ENCODE peak calls at places on chromosomes 7 and 10, in four cellular contexts. L is sigmoid colon, C is H9, X is brain microvascular endothelial cell. O is an unnamed sample.

GRCh38 chr10:75111906-75112703 is 649 bp downstream of the SAMD8 start:
- DNase-seq in L (peak), C (peak), X (peak), O (peak)

GRCh38 chr7:85927226-85927625 is 716.5 kb upstream of the GRM3 start:
- DNase-seq in L (no peak), C (no peak), X (no peak), O (no peak)

GRCh38 chr10:451021-451471 is 238.4 kb downstream of the DIP2C start:
- DNase-seq in L (no peak), C (no peak), X (no peak), O (no peak)

GRCh38 chr7:44629825-44630580 is 23.6 kb downstream of the OGDH start:
- DNase-seq in L (no peak), C (no peak), X (no peak), O (no peak)

GRCh38 chr7:140525741-140526140 is 46.4 kb upstream of the MKRN1 start:
- DNase-seq in L (no peak), C (peak), X (no peak), O (no peak)

GRCh38 chr7:22875475-22875874 is 52.8 kb upstream of the TOMM7 start:
- DNase-seq in L (no peak), C (no peak), X (no peak), O (no peak)

GRCh38 chr10:47062801-47063200 is 151.6 kb downstream of the PTPN20 start:
- DNase-seq in L (peak), C (peak), X (no peak), O (no peak)

GRCh38 chr10:103232772-103233488 is 12.8 kb upstream of the RPEL1 start:
- DNase-seq in L (no peak), C (no peak), X (peak), O (no peak)

GRCh38 chr10:87656431-87657072 is 3.1 kb upstream of the PAPSS2 start:
- DNase-seq in L (no peak), C (no peak), X (no peak), O (peak)

GRCh38 chr10:53664620-53665019 is 892.0 kb upstream of the MBL2 start:
- DNase-seq in L (no peak), C (no peak), X (no peak), O (peak)

GRCh38 chr7:39333701-39334100 is 232.5 kb upstream of the YAE1 start:
- DNase-seq in L (no peak), C (no peak), X (no peak), O (no peak)

GRCh38 chr10:116723428-116724281 is 18.7 kb downstream of the HSPA12A start:
- DNase-seq in L (peak), C (no peak), X (no peak), O (no peak)

GRCh38 chr10:93495654-93496321 is 624 bp upstream of the CEP55 start:
- DNase-seq in L (no peak), C (no peak), X (peak), O (no peak)

GRCh38 chr7:78125884-78126283 is 327.3 kb downstream of the PHTF2 start:
- DNase-seq in L (no peak), C (no peak), X (no peak), O (no peak)

GRCh38 chr7:127415060-127415742 is 22.7 kb upstream of the ZNF800 start:
- DNase-seq in L (no peak), C (no peak), X (no peak), O (no peak)

GRCh38 chr10:124351481-124352220 is 67.1 kb downstream of the OAT start:
- DNase-seq in L (no peak), C (peak), X (no peak), O (no peak)

GRCh38 chr7:138834583-138834982 is 36.6 kb upstream of the ATP6V0A4 start:
- DNase-seq in L (no peak), C (no peak), X (no peak), O (no peak)

GRCh38 chr10:11098628-11099027 is 81.0 kb downstream of the CELF2 start:
- DNase-seq in L (no peak), C (no peak), X (no peak), O (no peak)

GRCh38 chr10:91220954-91221696 is 662 bp downstream of the PCGF5 start:
- DNase-seq in L (peak), C (peak), X (no peak), O (no peak)

GRCh38 chr7:143960813-143961610 is 6.4 kb downstream of the OR2F1 start:
- DNase-seq in L (no peak), C (no peak), X (no peak), O (no peak)

GRCh38 chr7:99525713-99526440 is 21.4 kb downstream of the ZKSCAN5 start:
- DNase-seq in L (no peak), C (no peak), X (peak), O (no peak)

GRCh38 chr7:46068159-46068558 is 147.1 kb upstream of the IGFBP3 start:
- DNase-seq in L (no peak), C (no peak), X (no peak), O (no peak)

GRCh38 chr7:132575336-132575986 is 809 bp downstream of the PLXNA4 start:
- DNase-seq in L (peak), C (peak), X (peak), O (peak)

GRCh38 chr7:371119-371778 is 81.3 kb downstream of the FOXL3 start:
- DNase-seq in L (peak), C (no peak), X (no peak), O (no peak)

GRCh38 chr7:44965937-44966730 is 12.7 kb downstream of the MYO1G start:
- DNase-seq in L (peak), C (peak), X (no peak), O (no peak)

GRCh38 chr10:77159538-77160110 is 478.0 kb downstream of the KCNMA1 start:
- DNase-seq in L (no peak), C (no peak), X (no peak), O (no peak)

GRCh38 chr7:151665363-151665762 is 145.7 kb upstream of the RHEB start:
- DNase-seq in L (peak), C (no peak), X (peak), O (no peak)

GRCh38 chr10:103153765-103154197 is 39.3 kb downstream of the NT5C2 start:
- DNase-seq in L (no peak), C (no peak), X (no peak), O (no peak)

GRCh38 chr10:48444861-48445841 is 138.7 kb downstream of the MAPK8 start:
- DNase-seq in L (peak), C (peak), X (no peak), O (no peak)

GRCh38 chr10:110498087-110498981 is 627 bp downstream of the DUSP5 start:
- DNase-seq in L (peak), C (peak), X (no peak), O (peak)

GRCh38 chr10:116113721-116114501 is 159.1 kb downstream of the GFRA1 start:
- DNase-seq in L (no peak), C (peak), X (peak), O (no peak)

DNA sequence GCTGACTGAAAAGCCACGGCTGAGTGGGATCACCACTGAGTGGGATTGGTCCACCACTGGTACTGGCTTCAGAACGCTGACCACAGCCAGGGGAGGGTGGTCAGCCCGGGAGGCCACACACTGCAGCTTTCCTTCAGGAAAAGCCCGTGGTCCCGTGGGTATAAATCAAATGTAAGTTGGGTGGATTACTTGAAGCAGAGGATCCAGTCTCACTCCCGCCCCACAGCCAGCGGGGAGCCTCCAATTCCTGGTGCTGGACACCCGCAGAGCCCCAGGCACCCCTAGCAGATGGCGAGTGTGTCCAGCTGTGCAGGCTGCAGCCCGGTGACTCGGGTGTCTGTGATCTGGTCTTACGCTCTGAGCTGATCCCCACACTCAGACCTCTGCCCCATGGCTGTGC is 231.1 kb upstream of the ZNF32 start:
- DNase-seq in L (no peak), C (no peak), X (no peak), O (no peak)
- TF ChIP-seq CTCF in L (no peak), C (no peak), X (no peak), O (no peak)

DNA sequence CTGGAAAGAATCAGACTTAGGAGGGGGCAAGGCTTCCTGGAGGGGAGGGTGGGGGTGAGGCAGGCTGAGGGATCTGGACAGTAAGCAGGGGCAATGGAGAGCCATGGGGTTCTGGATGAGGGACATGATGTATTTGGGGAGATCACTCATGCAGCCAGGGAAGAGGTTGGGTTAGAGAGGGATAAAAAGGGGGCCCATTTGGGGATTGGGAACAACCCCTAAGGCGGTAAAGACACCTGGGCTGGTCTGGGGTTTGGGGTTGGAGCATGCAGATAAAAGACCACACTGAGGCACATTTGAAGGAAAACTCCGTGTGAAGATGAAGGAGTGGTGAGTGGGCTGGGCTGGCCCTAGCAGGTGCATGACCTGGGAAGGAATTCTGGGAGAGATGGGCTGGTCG is 30.8 kb downstream of the HIF1AN start:
- DNase-seq in L (no peak), C (peak), X (no peak), O (no peak)
- TF ChIP-seq CTCF in L (no peak), C (no peak), X (no peak), O (no peak)

GRCh38 chr10:99733366-99733765 is 1.3 kb downstream of the CUTC start:
- DNase-seq in L (no peak), C (no peak), X (no peak), O (no peak)

GRCh38 chr10:99731296-99732032 is 463 bp downstream of the COX15 start:
- DNase-seq in L (no peak), C (no peak), X (no peak), O (no peak)

GRCh38 chr10:99730026-99730425 is 1.9 kb downstream of the COX15 start:
- DNase-seq in L (no peak), C (no peak), X (peak), O (no peak)

GRCh38 chr10:99732033-99732912 is at the start of the genes COX15 and CUTC:
- DNase-seq in L (peak), C (peak), X (peak), O (peak)
- TF ChIP-seq CTCF in L (peak), C (peak), X (peak), O (peak)

GRCh38 chr7:130040576-130040975 is 10.6 kb downstream of the ZC3HC1 start:
- DNase-seq in L (no peak), C (no peak), X (no peak), O (no peak)

GRCh38 chr7:130032698-130033097 is 18.5 kb downstream of the ZC3HC1 start:
- DNase-seq in L (no peak), C (no peak), X (no peak), O (no peak)

GRCh38 chr7:130037703-130038102 is 13.5 kb downstream of the ZC3HC1 start:
- DNase-seq in L (no peak), C (no peak), X (no peak), O (no peak)
- TF ChIP-seq CTCF in L (no peak), C (peak), X (peak), O (no peak)

GRCh38 chr10:8049874-8050560 is 4.5 kb upstream of the GATA3 start:
- DNase-seq in L (no peak), C (peak), X (no peak), O (peak)
- TF ChIP-seq CTCF in L (no peak), C (no peak), X (no peak), O (no peak)

GRCh38 chr10:45594276-45595157 is 78.1 kb downstream of the ZFAND4 start:
- DNase-seq in L (peak), C (peak), X (peak), O (peak)
- TF ChIP-seq CTCF in L (no peak), C (peak), X (no peak), O (no peak)

GRCh38 chr7:1557771-1558170 is 1.8 kb upstream of the TMEM184A start:
- DNase-seq in L (no peak), C (no peak), X (no peak), O (no peak)
- TF ChIP-seq CTCF in L (no peak), C (no peak), X (no peak), O (no peak)

O was measured in nephron progenitor cell.